ENCODE peak calls at places on chromosomes 12 and 14, in nine cellular contexts. P, T, E, A, Z, Y, Q, C and J are unnamed samples.

GRCh38 chr14:99579077-99579836 is 24.8 kb downstream of the CCDC85C start:
- DNase-seq in P (no peak), T (no peak), E (peak), A (no peak), Z (no peak), Y (no peak), Q (no peak), C (peak), J (no peak)

GRCh38 chr12:119528241-119528640 is 65.3 kb upstream of the TMEM233 start:
- DNase-seq in P (no peak), T (no peak), E (peak), A (no peak), Z (no peak), Y (no peak), Q (no peak), C (no peak), J (no peak)

GRCh38 chr12:131112690-131113290 is 159.1 kb downstream of the ADGRD1 start:
- DNase-seq in P (no peak), T (peak), E (no peak), A (no peak), Z (no peak), Y (no peak), Q (no peak), C (no peak), J (no peak)

GRCh38 chr12:19588944-19589343 is 149.7 kb downstream of the AEBP2 start:
- DNase-seq in P (no peak), T (no peak), E (no peak), A (no peak), Z (no peak), Y (no peak), Q (no peak), C (no peak), J (no peak)

GRCh38 chr14:20556500-20557211 is 4.2 kb downstream of the RNASE9 start:
- DNase-seq in P (no peak), T (no peak), E (peak), A (no peak), Z (no peak), Y (no peak), Q (no peak), C (no peak), J (no peak)

GRCh38 chr12:99131761-99132199 is 486.7 kb downstream of the APAF1 start:
- DNase-seq in P (no peak), T (no peak), E (no peak), A (no peak), Z (no peak), Y (no peak), Q (no peak), C (no peak), J (no peak)

GRCh38 chr12:68482660-68483059 is 128.0 kb upstream of the RAP1B start:
- DNase-seq in P (no peak), T (peak), E (peak), A (no peak), Z (no peak), Y (no peak), Q (no peak), C (no peak), J (no peak)

GRCh38 chr12:1877169-1877878 is 41.1 kb downstream of the CACNA2D4 start:
- DNase-seq in P (no peak), T (no peak), E (no peak), A (no peak), Z (no peak), Y (no peak), Q (no peak), C (no peak), J (no peak)

GRCh38 chr14:34087556-34087955 is 136.7 kb upstream of the EGLN3 start:
- DNase-seq in P (no peak), T (no peak), E (no peak), A (no peak), Z (no peak), Y (no peak), Q (no peak), C (no peak), J (no peak)

GRCh38 chr14:71308671-71309070 is 401.4 kb downstream of the PCNX1 start:
- DNase-seq in P (no peak), T (no peak), E (no peak), A (no peak), Z (no peak), Y (no peak), Q (no peak), C (no peak), J (no peak)

GRCh38 chr14:99733551-99734405 is 49.7 kb downstream of the CYP46A1 start:
- DNase-seq in P (no peak), T (peak), E (no peak), A (no peak), Z (no peak), Y (no peak), Q (no peak), C (no peak), J (peak)

GRCh38 chr12:132640936-132641335 is 22.4 kb downstream of the P2RX2 start:
- DNase-seq in P (no peak), T (peak), E (no peak), A (no peak), Z (no peak), Y (no peak), Q (no peak), C (no peak), J (no peak)

GRCh38 chr14:57085801-57086200 is 182.9 kb downstream of the EXOC5 start:
- DNase-seq in P (no peak), T (no peak), E (peak), A (no peak), Z (no peak), Y (no peak), Q (no peak), C (no peak), J (no peak)

GRCh38 chr12:56261503-56262230 is 3.5 kb upstream of the ANKRD52 start:
- DNase-seq in P (peak), T (no peak), E (peak), A (no peak), Z (no peak), Y (peak), Q (no peak), C (no peak), J (no peak)

GRCh38 chr14:30223966-30224365 is 296.3 kb upstream of the PRKD1 start:
- DNase-seq in P (no peak), T (no peak), E (no peak), A (no peak), Z (no peak), Y (no peak), Q (no peak), C (no peak), J (no peak)

GRCh38 chr12:25284024-25284423 is 33.3 kb upstream of the KRAS start:
- DNase-seq in P (no peak), T (no peak), E (peak), A (no peak), Z (no peak), Y (no peak), Q (no peak), C (no peak), J (no peak)

GRCh38 chr14:78090820-78091219 is 79.4 kb upstream of the NRXN3 start:
- DNase-seq in P (no peak), T (no peak), E (no peak), A (no peak), Z (no peak), Y (no peak), Q (no peak), C (no peak), J (no peak)

GRCh38 chr12:12505544-12506501 is 56.8 kb downstream of the DUSP16 start:
- DNase-seq in P (no peak), T (no peak), E (no peak), A (no peak), Z (peak), Y (peak), Q (no peak), C (peak), J (no peak)

GRCh38 chr12:93098077-93098476 is 169.0 kb upstream of the EEA1 start:
- DNase-seq in P (no peak), T (peak), E (peak), A (no peak), Z (peak), Y (no peak), Q (peak), C (peak), J (peak)

GRCh38 chr12:64655141-64655540 is 44.8 kb downstream of the RASSF3 start:
- DNase-seq in P (no peak), T (no peak), E (peak), A (no peak), Z (no peak), Y (no peak), Q (no peak), C (no peak), J (no peak)

GRCh38 chr14:39339003-39339402 is 93.2 kb downstream of the FBXO33 start:
- DNase-seq in P (peak), T (no peak), E (no peak), A (no peak), Z (no peak), Y (no peak), Q (no peak), C (no peak), J (no peak)

GRCh38 chr12:2520722-2521246 is 274.0 kb upstream of the FKBP4 start:
- DNase-seq in P (peak), T (no peak), E (no peak), A (no peak), Z (no peak), Y (no peak), Q (no peak), C (no peak), J (no peak)

GRCh38 chr12:132253698-132254480 is 75.5 kb downstream of the GALNT9 start:
- DNase-seq in P (no peak), T (peak), E (no peak), A (no peak), Z (no peak), Y (no peak), Q (no peak), C (no peak), J (no peak)

GRCh38 chr14:92204792-92205191 is 83.0 kb downstream of the CPSF2 start:
- DNase-seq in P (no peak), T (no peak), E (no peak), A (no peak), Z (no peak), Y (no peak), Q (no peak), C (no peak), J (no peak)

GRCh38 chr14:96752594-96752993 is 44.6 kb upstream of the VRK1 start:
- DNase-seq in P (no peak), T (no peak), E (no peak), A (no peak), Z (no peak), Y (no peak), Q (no peak), C (no peak), J (no peak)

GRCh38 chr12:110537605-110538409 is 35.7 kb downstream of the RAD9B start:
- DNase-seq in P (no peak), T (no peak), E (peak), A (no peak), Z (no peak), Y (no peak), Q (no peak), C (peak), J (no peak)

GRCh38 chr14:47917344-47917954 is 242.0 kb upstream of the MDGA2 start:
- DNase-seq in P (no peak), T (no peak), E (peak), A (peak), Z (peak), Y (no peak), Q (no peak), C (no peak), J (no peak)